ENCODE peak calls at places on chromosomes 11 and 22, in six cellular contexts. K is hippocampal formation; O is nephron progenitor cell; E is AG09319; V is activated CD4-positive, CD25-positive, alpha-beta regulatory T cell; I is mesothelial cell of epicardium. F is an unnamed sample.
A peak's percentile ranks its signal among the peaks of the same experiment; 100 is the strongest.

GRCh38 chr11:126697937-126698336 is 302.6 kb downstream of the KIRREL3 start:
- DNase-seq in K (no peak), O (no peak), E (no peak), V (no peak), I (no peak), F (no peak)

GRCh38 chr11:47186937-47187681 is 875 bp upstream of the PACSIN3 start:
- DNase-seq in K (no peak), O (peak; percentile 68), E (no peak), V (no peak), I (no peak), F (peak; percentile 88)

GRCh38 chr11:133996671-133997070 is 39.9 kb upstream of the IGSF9B start:
- DNase-seq in K (no peak), O (no peak), E (no peak), V (no peak), I (no peak), F (no peak)

GRCh38 chr11:124762077-124762623 is at the start of gene ESAM:
- DNase-seq in K (no peak), O (peak; percentile 62), E (no peak), V (no peak), I (no peak), F (no peak)

GRCh38 chr11:36019722-36020121 is 75.9 kb downstream of the LDLRAD3 start:
- DNase-seq in K (no peak), O (no peak), E (no peak), V (no peak), I (no peak), F (no peak)

GRCh38 chr22:32713737-32714457 is 87.6 kb upstream of the TIMP3 start:
- DNase-seq in K (no peak), O (no peak), E (no peak), V (no peak), I (no peak), F (no peak)

GRCh38 chr22:44143117-44143495 is 37.6 kb upstream of the PARVG start:
- DNase-seq in K (no peak), O (no peak), E (no peak), V (no peak), I (no peak), F (no peak)

GRCh38 chr11:69552951-69553350 is 71.5 kb downstream of the LINC01488 start:
- DNase-seq in K (no peak), O (no peak), E (no peak), V (no peak), I (no peak), F (no peak)

GRCh38 chr11:62835336-62835735 is 2.7 kb upstream of the TEX54 start:
- DNase-seq in K (no peak), O (no peak), E (no peak), V (no peak), I (no peak), F (no peak)

F was measured in C1 segment of cervical spinal cord.